ENCODE peak calls at places on chromosomes 3 and 15, in seven cellular contexts. One of them, this sample, is unnamed.

GRCh38 chr3:140236836-140237476 is 302.0 kb downstream of the CLSTN2 start:
- DNase-seq in HAP-1: no peak
- DNase-seq in iris pigment epithelial cell: no peak
- DNase-seq in HFFc6: no peak
- DNase-seq in kidney epithelial cell: no peak
- DNase-seq in NCI-H345: no peak
- DNase-seq in EL: no peak
- DNase-seq in this sample: no peak

GRCh38 chr3:148223266-148223665 is 474.4 kb upstream of the AGTR1 start:
- DNase-seq in HAP-1: no peak
- DNase-seq in iris pigment epithelial cell: no peak
- DNase-seq in HFFc6: no peak
- DNase-seq in kidney epithelial cell: no peak
- DNase-seq in NCI-H345: no peak
- DNase-seq in EL: no peak
- DNase-seq in this sample: no peak

GRCh38 chr15:74337607-74338211 is 29.7 kb downstream of the CYP11A1 start:
- DNase-seq in HAP-1: no peak
- DNase-seq in iris pigment epithelial cell: no peak
- DNase-seq in HFFc6: no peak
- DNase-seq in kidney epithelial cell: no peak
- DNase-seq in NCI-H345: no peak
- DNase-seq in EL: no peak
- DNase-seq in this sample: no peak

GRCh38 chr3:134030801-134031619 is 1.3 kb upstream of the SLCO2A1 start:
- DNase-seq in HAP-1: no peak
- DNase-seq in iris pigment epithelial cell: no peak
- DNase-seq in HFFc6: no peak
- DNase-seq in kidney epithelial cell: no peak
- DNase-seq in NCI-H345: no peak
- DNase-seq in EL: no peak
- DNase-seq in this sample: no peak

GRCh38 chr15:96889734-96890480 is 559.4 kb downstream of the NR2F2 start:
- DNase-seq in HAP-1: no peak
- DNase-seq in iris pigment epithelial cell: peak
- DNase-seq in HFFc6: no peak
- DNase-seq in kidney epithelial cell: no peak
- DNase-seq in NCI-H345: no peak
- DNase-seq in EL: peak
- DNase-seq in this sample: no peak

GRCh38 chr15:74129411-74130088 is 836 bp upstream of the ISLR2 start:
- DNase-seq in HAP-1: no peak
- DNase-seq in iris pigment epithelial cell: no peak
- DNase-seq in HFFc6: no peak
- DNase-seq in kidney epithelial cell: no peak
- DNase-seq in NCI-H345: no peak
- DNase-seq in EL: no peak
- DNase-seq in this sample: no peak

GRCh38 chr3:197224034-197224444 is 74.4 kb downstream of the DLG1 start:
- DNase-seq in HAP-1: no peak
- DNase-seq in iris pigment epithelial cell: peak
- DNase-seq in HFFc6: peak
- DNase-seq in kidney epithelial cell: peak
- DNase-seq in NCI-H345: peak
- DNase-seq in EL: peak
- DNase-seq in this sample: no peak

GRCh38 chr15:80645494-80646065 is 49.5 kb upstream of the ABHD17C start:
- DNase-seq in HAP-1: no peak
- DNase-seq in iris pigment epithelial cell: no peak
- DNase-seq in HFFc6: no peak
- DNase-seq in kidney epithelial cell: no peak
- DNase-seq in NCI-H345: no peak
- DNase-seq in EL: peak
- DNase-seq in this sample: no peak

GRCh38 chr15:63612300-63612699 is 15.1 kb downstream of the FBXL22 start:
- DNase-seq in HAP-1: no peak
- DNase-seq in iris pigment epithelial cell: no peak
- DNase-seq in HFFc6: no peak
- DNase-seq in kidney epithelial cell: no peak
- DNase-seq in NCI-H345: no peak
- DNase-seq in EL: no peak
- DNase-seq in this sample: no peak

GRCh38 chr3:197125601-197126000 is 96.0 kb upstream of the MELTF start:
- DNase-seq in HAP-1: no peak
- DNase-seq in iris pigment epithelial cell: peak
- DNase-seq in HFFc6: peak
- DNase-seq in kidney epithelial cell: no peak
- DNase-seq in NCI-H345: no peak
- DNase-seq in EL: peak
- DNase-seq in this sample: peak

GRCh38 chr3:123289336-123290106 is 87.8 kb downstream of the SEC22A start:
- DNase-seq in HAP-1: no peak
- DNase-seq in iris pigment epithelial cell: no peak
- DNase-seq in HFFc6: no peak
- DNase-seq in kidney epithelial cell: no peak
- DNase-seq in NCI-H345: no peak
- DNase-seq in EL: no peak
- DNase-seq in this sample: no peak

This sample was measured in brain microvascular endothelial cell.